ENCODE peak calls at places on chromosomes 2 and 18, in four cellular contexts. Q, E, U and H are unnamed samples.

GRCh38 chr2:222448806-222449205 is 24.5 kb downstream of the SGPP2 start:
- DNase-seq in Q (no peak), E (peak), U (no peak), H (no peak)

GRCh38 chr18:35489913-35490490 is 7.8 kb downstream of the INO80C start:
- DNase-seq in Q (no peak), E (no peak), U (no peak), H (no peak)

GRCh38 chr18:2891526-2892431 is 45.0 kb downstream of the EMILIN2 start:
- DNase-seq in Q (no peak), E (no peak), U (no peak), H (no peak)

GRCh38 chr18:48084041-48084757 is 153.7 kb upstream of the SMAD2 start:
- DNase-seq in Q (no peak), E (no peak), U (no peak), H (no peak)

GRCh38 chr2:101773137-101773536 is 75.6 kb downstream of the MAP4K4 start:
- DNase-seq in Q (no peak), E (no peak), U (peak), H (no peak)

GRCh38 chr2:237432484-237433092 is 18.6 kb upstream of the COL6A3 start:
- DNase-seq in Q (no peak), E (peak), U (no peak), H (no peak)

GRCh38 chr2:57720728-57721627 is 325.6 kb upstream of the VRK2 start:
- DNase-seq in Q (peak), E (peak), U (peak), H (peak)

GRCh38 chr2:68250652-68251186 is 1.6 kb downstream of the PPP3R1 start:
- DNase-seq in Q (no peak), E (no peak), U (no peak), H (no peak)

GRCh38 chr2:99640568-99641215 is 150.9 kb upstream of the REV1 start:
- DNase-seq in Q (no peak), E (no peak), U (no peak), H (no peak)

GRCh38 chr18:76953186-76953982 is 131.0 kb downstream of the ZNF236 start:
- DNase-seq in Q (no peak), E (peak), U (no peak), H (no peak)

GRCh38 chr2:197711576-197711975 is 6.4 kb downstream of the MARS2 start:
- DNase-seq in Q (no peak), E (no peak), U (no peak), H (no peak)

GRCh38 chr2:106694960-106695470 is 191.0 kb downstream of the ST6GAL2 start:
- DNase-seq in Q (no peak), E (no peak), U (no peak), H (no peak)